ENCODE peak calls at places on chromosome 3, in seven cellular contexts. Z, K, J, Y, O, A and P are unnamed samples.

GRCh38 chr3:42122261-42123011 is 31.3 kb downstream of the TRAK1 start:
- DNase-seq in Z (no peak), K (no peak), J (no peak), Y (no peak), O (peak; percentile 83), A (no peak), P (no peak)

GRCh38 chr3:71771884-71772283 is 13.1 kb downstream of the PROK2 start:
- DNase-seq in Z (no peak), K (no peak), J (no peak), Y (no peak), O (no peak), A (peak; percentile 41), P (no peak)

GRCh38 chr3:159632124-159632523 is 356.5 kb upstream of the IL12A start:
- DNase-seq in Z (no peak), K (no peak), J (no peak), Y (no peak), O (no peak), A (no peak), P (no peak)

GRCh38 chr3:131361464-131362421 is 19.8 kb upstream of the NUDT16 start:
- DNase-seq in Z (no peak), K (no peak), J (peak; percentile 93), Y (no peak), O (peak; percentile 74), A (peak; percentile 88), P (peak; percentile 96)

GRCh38 chr3:112308151-112308911 is 14.3 kb upstream of the SLC9C1 start:
- DNase-seq in Z (no peak), K (no peak), J (no peak), Y (no peak), O (peak; percentile 83), A (peak; percentile 89), P (no peak)

GRCh38 chr3:134039161-134039862 is 9.6 kb upstream of the SLCO2A1 start:
- DNase-seq in Z (no peak), K (no peak), J (no peak), Y (no peak), O (peak; percentile 53), A (peak; percentile 42), P (no peak)

GRCh38 chr3:14719006-14719405 is 44.1 kb downstream of the C3orf20 start:
- DNase-seq in Z (no peak), K (no peak), J (no peak), Y (no peak), O (no peak), A (no peak), P (no peak)

GRCh38 chr3:150365132-150365604 is 42.9 kb upstream of the TSC22D2 start:
- DNase-seq in Z (no peak), K (peak; percentile 25), J (no peak), Y (no peak), O (peak; percentile 68), A (no peak), P (no peak)

GRCh38 chr3:193942516-193943055 is 193.4 kb upstream of the HES1 start:
- DNase-seq in Z (no peak), K (no peak), J (no peak), Y (no peak), O (no peak), A (no peak), P (no peak)

GRCh38 chr3:45204136-45204535 is 22.0 kb downstream of the TMEM158 start:
- DNase-seq in Z (no peak), K (no peak), J (no peak), Y (no peak), O (peak; percentile 76), A (no peak), P (no peak)

GRCh38 chr3:189496375-189497138 is 134.6 kb upstream of the TP63 start:
- DNase-seq in Z (no peak), K (no peak), J (no peak), Y (no peak), O (no peak), A (no peak), P (no peak)

GRCh38 chr3:139378587-139378986 is 10.9 kb downstream of the COPB2 start:
- DNase-seq in Z (no peak), K (peak; percentile 89), J (no peak), Y (no peak), O (peak; percentile 4), A (no peak), P (no peak)

GRCh38 chr3:158570999-158571702 is at the start of gene MLF1:
- DNase-seq in Z (peak; percentile 90), K (peak; percentile 85), J (peak; percentile 92), Y (peak; percentile 67), O (peak; percentile 97), A (peak; percentile 99), P (peak; percentile 86)

GRCh38 chr3:39141211-39141995 is 12.0 kb downstream of the CSRNP1 start:
- DNase-seq in Z (no peak), K (peak; percentile 17), J (no peak), Y (no peak), O (peak; percentile 91), A (no peak), P (peak; percentile 69)

GRCh38 chr3:171646357-171647133 is 163.7 kb downstream of the PLD1 start:
- DNase-seq in Z (no peak), K (peak; percentile 39), J (peak; percentile 65), Y (no peak), O (peak; percentile 61), A (peak; percentile 71), P (no peak)

GRCh38 chr3:38031022-38031994 is 1.9 kb upstream of the PLCD1 start:
- DNase-seq in Z (no peak), K (no peak), J (no peak), Y (no peak), O (peak; percentile 96), A (no peak), P (peak; percentile 65)

GRCh38 chr3:59540696-59541095 is 490.9 kb upstream of the CFAP20DC start:
- DNase-seq in Z (no peak), K (no peak), J (no peak), Y (no peak), O (no peak), A (no peak), P (no peak)